ENCODE peak calls at places on chromosomes 7 and 10, in six cellular contexts. S, Z, L, C, G and Q are unnamed samples.
A peak's percentile ranks its signal among the peaks of the same experiment; 100 is the strongest.

GRCh38 chr7:151377406-151377805 is 32.4 kb downstream of the WDR86 start:
- DNase-seq in G (no peak), Z (no peak), L (peak; percentile 46), S (no peak), C (no peak), Q (peak; percentile 9)

GRCh38 chr10:44172883-44173557 is 211.9 kb downstream of the CXCL12 start:
- DNase-seq in C (no peak), Z (no peak), L (no peak), S (no peak), G (no peak), Q (no peak)

GRCh38 chr10:8758029-8758428 is 703.5 kb downstream of the GATA3 start:
- DNase-seq in S (no peak), G (no peak), L (no peak), Z (no peak), C (no peak), Q (no peak)

GRCh38 chr7:108072116-108072515 is 58.0 kb downstream of the LAMB4 start:
- DNase-seq in S (no peak), L (no peak), C (no peak), G (no peak), Z (no peak), Q (no peak)

GRCh38 chr7:158988302-158988862 is 132.0 kb downstream of the DYNC2I1 start:
- DNase-seq in G (no peak), S (no peak), Z (no peak), C (no peak), L (no peak), Q (no peak)

GRCh38 chr10:75101416-75102251 is 9.8 kb upstream of the SAMD8 start:
- DNase-seq in Z (no peak), L (peak; percentile 35), S (no peak), G (no peak), C (no peak), Q (no peak)

GRCh38 chr7:151542606-151543130 is 23.0 kb upstream of the RHEB start:
- DNase-seq in L (no peak), C (no peak), Z (no peak), G (no peak), S (no peak), Q (no peak)

GRCh38 chr7:119254741-119255140 is 1018.2 kb upstream of the KCND2 start:
- DNase-seq in L (no peak), Z (no peak), S (no peak), C (no peak), G (no peak), Q (no peak)

GRCh38 chr7:23471090-23471859 is 984 bp upstream of the IGF2BP3 start:
- DNase-seq in G (peak; percentile 72), C (peak; percentile 82), Z (no peak), S (peak; percentile 74), L (no peak), Q (peak; percentile 60)

GRCh38 chr10:69004821-69005220 is 16.2 kb downstream of the KIFBP start:
- DNase-seq in C (no peak), Z (no peak), L (no peak), S (no peak), G (peak; percentile 18), Q (no peak)

GRCh38 chr7:45663167-45663921 is 89.2 kb downstream of the ADCY1 start:
- DNase-seq in L (no peak), C (peak; percentile 75), S (peak; percentile 55), G (peak; percentile 7), Z (peak; percentile 55), Q (no peak)

GRCh38 chr10:5977471-5978370 is at the start of gene IL15RA:
- DNase-seq in L (peak; percentile 85), C (peak; percentile 90), Z (peak; percentile 69), S (no peak), G (peak; percentile 39), Q (peak; percentile 88)

GRCh38 chr7:3321206-3321605 is 20.2 kb downstream of the SDK1 start:
- DNase-seq in Z (no peak), C (no peak), L (no peak), S (no peak), G (no peak), Q (no peak)

GRCh38 chr10:79129361-79129997 is 60.7 kb downstream of the ZMIZ1 start:
- DNase-seq in Z (no peak), L (no peak), C (peak; percentile 73), S (no peak), G (no peak), Q (no peak)

GRCh38 chr7:118754608-118755007 is 530.1 kb downstream of the ANKRD7 start:
- DNase-seq in C (no peak), L (no peak), Z (no peak), G (no peak), S (no peak), Q (no peak)

GRCh38 chr10:88651131-88651541 is 13.1 kb upstream of the LIPF start:
- DNase-seq in G (no peak), C (no peak), L (no peak), Z (no peak), S (no peak), Q (no peak)

GRCh38 chr10:12769326-12770044 is 232.0 kb downstream of the CCDC3 start:
- DNase-seq in L (no peak), S (no peak), Z (no peak), C (no peak), G (no peak), Q (no peak)

GRCh38 chr7:18495412-18496335 is at the start of gene HDAC9:
- DNase-seq in S (no peak), L (no peak), G (no peak), C (no peak), Z (no peak), Q (no peak)

GRCh38 chr10:132518572-132519381 is 18.8 kb upstream of the INPP5A start:
- DNase-seq in S (no peak), G (peak; percentile 51), C (peak; percentile 71), Z (peak; percentile 90), L (no peak), Q (no peak)

GRCh38 chr10:132517951-132518521 is 19.6 kb upstream of the INPP5A start:
- DNase-seq in L (peak; percentile 73), S (no peak), G (no peak), C (peak; percentile 27), Z (peak; percentile 47), Q (no peak)

GRCh38 chr10:132515811-132516726 is 21.5 kb upstream of the INPP5A start:
- DNase-seq in Z (no peak), S (no peak), G (no peak), C (no peak), L (peak; percentile 67), Q (no peak)

GRCh38 chr10:132514841-132515521 is 22.6 kb upstream of the INPP5A start:
- DNase-seq in G (no peak), C (no peak), Z (no peak), L (peak; percentile 70), S (no peak), Q (no peak)

DNA sequence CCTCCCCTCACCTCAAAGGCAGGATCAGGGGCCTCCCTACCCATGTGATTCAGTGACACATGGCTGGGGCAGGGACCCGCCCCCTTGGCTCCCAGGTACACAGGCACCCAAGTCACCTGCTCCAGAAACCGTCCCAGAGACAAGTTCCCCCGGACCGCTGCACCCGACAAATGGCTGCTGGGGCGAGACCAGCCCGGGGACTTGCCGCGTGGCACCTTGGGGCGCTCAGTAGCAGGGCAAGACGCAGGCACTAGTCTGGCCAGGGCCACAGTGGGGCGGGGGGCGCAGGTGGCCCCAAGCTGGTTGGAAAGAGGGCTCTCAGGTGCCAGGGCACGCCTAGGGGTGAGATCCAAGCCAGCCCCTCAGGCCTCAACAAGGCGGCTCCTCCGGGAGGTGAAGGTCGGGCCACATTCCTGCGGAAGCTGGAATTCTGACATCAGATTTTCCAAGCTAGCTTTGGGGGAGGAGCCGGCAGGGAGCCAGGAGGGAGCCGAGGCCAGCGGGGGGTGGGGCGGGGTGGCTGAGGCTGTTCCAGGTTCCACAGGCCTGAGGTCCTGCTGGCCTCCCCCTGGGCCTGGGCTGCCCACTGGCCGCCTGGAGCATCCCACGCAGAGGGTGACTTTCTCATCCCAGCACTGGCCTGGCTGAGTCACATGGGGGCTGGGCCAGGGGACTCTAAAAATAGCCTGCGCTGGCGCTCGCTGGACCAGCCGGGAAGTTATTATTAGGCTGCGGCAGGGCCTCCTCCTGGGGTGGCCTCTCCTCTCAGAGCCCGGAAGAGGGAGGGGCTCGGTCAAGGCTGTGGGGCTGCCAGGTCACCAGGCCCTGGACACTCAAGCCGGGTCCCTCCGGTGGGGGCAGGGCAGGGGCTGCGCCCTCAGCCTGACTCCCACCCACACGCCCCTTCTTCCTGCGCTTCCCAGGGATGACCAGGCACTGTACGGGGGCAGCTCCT is 20.5 kb upstream of the INPP5A start:
- DNase-seq in G (no peak), S (no peak), C (peak; percentile 67), Z (peak; percentile 85), L (peak; percentile 99), Q (no peak)
- TF ChIP-seq POLR2AphosphoS5 in G (peak; percentile 65), S (peak; percentile 93), C (no peak), Z (peak; percentile 80), L (peak; percentile 63), Q (no peak)

DNA sequence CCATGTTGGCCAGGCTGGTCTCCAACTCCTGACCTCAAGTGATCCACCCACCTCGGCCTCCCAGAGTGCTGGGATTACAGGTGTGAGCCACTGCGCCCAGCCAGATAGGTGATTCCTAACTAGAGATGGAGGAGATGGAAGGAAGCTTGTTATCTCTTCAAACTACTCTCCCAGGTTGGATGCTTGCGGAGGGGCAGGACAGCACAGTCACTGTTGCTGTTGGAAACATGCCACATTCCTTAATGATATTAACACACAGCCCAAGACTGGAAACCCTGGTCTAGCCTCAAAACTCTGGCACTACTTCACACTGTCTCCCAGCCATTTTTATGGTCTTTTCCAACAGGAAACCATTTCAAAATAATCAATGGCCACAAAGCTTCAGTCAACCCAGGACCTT is 468.8 kb upstream of the NRP1 start:
- DNase-seq in Z (no peak), S (no peak), L (no peak), G (peak; percentile 46), C (no peak), Q (no peak)
- TF ChIP-seq POLR2AphosphoS5 in Z (no peak), S (no peak), L (no peak), G (no peak), C (no peak), Q (no peak)

GRCh38 chr10:32141018-32141807 is 85.0 kb upstream of the KIF5B start:
- DNase-seq in G (no peak), Z (no peak), S (no peak), L (no peak), C (no peak), Q (no peak)
- TF ChIP-seq POLR2AphosphoS5 in G (no peak), Z (no peak), S (no peak), L (no peak), C (no peak), Q (no peak)

GRCh38 chr7:138460649-138461607 is 869 bp downstream of the TRIM24 start:
- DNase-seq in C (peak; percentile 85), S (no peak), G (no peak), Z (no peak), L (peak; percentile 71), Q (peak; percentile 60)

GRCh38 chr7:138458576-138459234 is 1.4 kb upstream of the TRIM24 start:
- DNase-seq in L (no peak), G (no peak), C (no peak), S (no peak), Z (no peak), Q (no peak)

GRCh38 chr7:138456220-138456619 is 3.8 kb upstream of the TRIM24 start:
- DNase-seq in C (no peak), L (no peak), G (no peak), S (no peak), Z (no peak), Q (no peak)

GRCh38 chr7:138459300-138460175 is 521 bp upstream of the TRIM24 start:
- DNase-seq in Z (no peak), S (no peak), G (peak; percentile 96), L (peak; percentile 98), C (peak; percentile 99), Q (no peak)

DNA sequence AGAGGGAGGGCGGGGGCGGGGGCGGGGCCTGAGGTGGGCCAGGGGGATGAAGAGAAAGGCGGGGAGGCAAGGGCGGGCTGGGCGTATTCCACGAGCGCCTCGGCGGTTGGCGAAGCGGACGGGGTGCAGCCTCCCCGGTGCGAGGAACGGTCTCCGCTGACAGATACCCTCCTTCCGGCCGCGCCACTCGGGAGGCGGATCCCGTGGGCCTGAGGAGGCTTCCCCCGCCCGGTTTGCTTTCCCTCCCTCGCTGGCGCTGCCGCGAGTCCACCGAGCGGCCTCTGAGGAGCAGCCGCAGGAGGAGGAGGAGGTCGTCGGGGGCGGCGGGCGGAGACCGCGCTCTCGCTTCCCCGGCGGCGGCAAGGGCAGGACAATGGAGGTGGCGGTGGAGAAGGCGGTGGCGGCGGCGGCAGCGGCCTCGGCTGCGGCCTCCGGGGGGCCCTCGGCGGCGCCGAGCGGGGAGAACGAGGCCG is at the start of gene TRIM24:
- DNase-seq in L (peak; percentile 98), G (no peak), C (no peak), S (no peak), Z (peak; percentile 97), Q (peak; percentile 87)
- TF ChIP-seq POLR2AphosphoS5 in L (peak; percentile 87), G (peak; percentile 74), C (peak; percentile 95), S (no peak), Z (peak; percentile 77), Q (peak; percentile 73)